ENCODE peak calls at places on chromosomes 16 and 17, in five cellular contexts. E, Q, D, W and L are unnamed samples.
A peak's percentile ranks its signal among the peaks of the same experiment; 100 is the strongest.

GRCh38 chr17:21129023-21129681 is 2.4 kb downstream of the DHRS7B start:
- DNase-seq in E (peak; percentile 54), Q (peak; percentile 67), W (peak; percentile 30), D (peak; percentile 22), L (no peak)

GRCh38 chr17:58005031-58005727 is 1.9 kb downstream of the SRSF1 start:
- DNase-seq in D (no peak), W (no peak), Q (peak; percentile 27), E (no peak), L (no peak)

GRCh38 chr17:62778990-62779681 is 29.0 kb downstream of the MARCHF10 start:
- DNase-seq in Q (peak; percentile 98), W (no peak), D (peak; percentile 59), E (peak; percentile 68), L (peak; percentile 65)

GRCh38 chr17:80927791-80928216 is 63.8 kb upstream of the CHMP6 start:
- DNase-seq in Q (peak; percentile 11), D (no peak), E (no peak), W (no peak), L (no peak)

GRCh38 chr16:54289242-54290051 is 2.9 kb upstream of the IRX3 start:
- DNase-seq in E (no peak), Q (no peak), W (no peak), D (no peak), L (no peak)

GRCh38 chr16:31453255-31454204 is 5.8 kb upstream of the ARMC5 start:
- DNase-seq in W (peak; percentile 76), Q (peak; percentile 36), D (peak; percentile 52), E (no peak), L (no peak)

GRCh38 chr16:14492614-14493013 is 137.4 kb downstream of the PARN start:
- DNase-seq in W (no peak), Q (no peak), D (no peak), E (no peak), L (no peak)

GRCh38 chr16:57866529-57866918 is 64.2 kb upstream of the KIFC3 start:
- DNase-seq in E (no peak), Q (no peak), D (no peak), W (no peak), L (no peak)

GRCh38 chr16:4373909-4374742 is 2.5 kb downstream of the VASN start:
- DNase-seq in D (peak; percentile 94), W (peak; percentile 94), E (peak; percentile 36), Q (peak; percentile 98), L (peak; percentile 82)

GRCh38 chr16:57091200-57091989 is 988 bp upstream of the CPNE2 start:
- DNase-seq in E (peak; percentile 67), D (peak; percentile 45), W (peak; percentile 54), Q (peak; percentile 53), L (peak; percentile 89)

GRCh38 chr17:1232786-1233185 is 37.5 kb upstream of the BHLHA9 start:
- DNase-seq in D (no peak), W (no peak), E (no peak), Q (peak; percentile 82), L (peak; percentile 44)

GRCh38 chr16:56860226-56861020 is 4.6 kb upstream of the SLC12A3 start:
- DNase-seq in W (no peak), Q (no peak), D (no peak), E (no peak), L (no peak)

GRCh38 chr17:67629963-67630320 is 87.8 kb upstream of the NOL11 start:
- DNase-seq in D (no peak), W (no peak), E (no peak), Q (peak; percentile 75), L (no peak)

GRCh38 chr17:58046230-58047094 is 36.8 kb upstream of the DYNLL2 start:
- DNase-seq in Q (no peak), D (no peak), W (no peak), E (no peak), L (no peak)

GRCh38 chr16:1069154-1069553 is 3.4 kb upstream of the SSTR5 start:
- DNase-seq in W (no peak), Q (no peak), D (no peak), E (no peak), L (no peak)

GRCh38 chr17:77692571-77693161 is 265.8 kb upstream of the TNRC6C start:
- DNase-seq in Q (peak; percentile 9), E (no peak), D (no peak), W (no peak), L (peak; percentile 88)

GRCh38 chr16:24883714-24884151 is 38.0 kb downstream of the SLC5A11 start:
- DNase-seq in Q (no peak), W (no peak), D (no peak), E (no peak), L (no peak)

GRCh38 chr16:75742424-75743047 is 16.2 kb upstream of the CPHXL start:
- DNase-seq in E (no peak), Q (no peak), W (no peak), D (no peak), L (no peak)

GRCh38 chr17:66283971-66284370 is 18.4 kb upstream of the PRKCA start:
- DNase-seq in Q (peak; percentile 34), E (no peak), W (no peak), D (no peak), L (no peak)

GRCh38 chr17:16046966-16047365 is 47.3 kb downstream of the TTC19 start:
- DNase-seq in E (no peak), D (no peak), W (no peak), Q (peak; percentile 13), L (no peak)

GRCh38 chr17:34817252-34817651 is 144.0 kb downstream of the CCT6B start:
- DNase-seq in E (no peak), D (no peak), Q (no peak), W (no peak), L (no peak)

GRCh38 chr17:77888242-77889134 is 70.0 kb upstream of the TNRC6C start:
- DNase-seq in E (no peak), W (no peak), Q (peak; percentile 4), D (no peak), L (no peak)

GRCh38 chr17:65554568-65555223 is 6.8 kb downstream of the AXIN2 start:
- DNase-seq in E (no peak), Q (peak; percentile 17), W (no peak), D (peak; percentile 52), L (no peak)

GRCh38 chr16:6804461-6804860 is 528.2 kb upstream of the RBFOX1 start:
- DNase-seq in W (no peak), E (no peak), D (no peak), Q (no peak), L (no peak)

GRCh38 chr16:85401370-85401916 is 211.7 kb upstream of the GSE1 start:
- DNase-seq in W (peak; percentile 15), D (peak; percentile 12), E (no peak), Q (no peak), L (no peak)

GRCh38 chr16:56512025-56512424 is 7.8 kb downstream of the BBS2 start:
- DNase-seq in E (no peak), D (no peak), W (no peak), Q (no peak), L (no peak)

GRCh38 chr16:85639529-85640253 is 26.6 kb downstream of the GSE1 start:
- DNase-seq in W (no peak), Q (no peak), E (no peak), D (no peak), L (no peak)

GRCh38 chr16:10180771-10181163 is 1.5 kb downstream of the GRIN2A start:
- DNase-seq in E (peak; percentile 28), D (peak; percentile 33), Q (no peak), W (no peak), L (no peak)

DNA sequence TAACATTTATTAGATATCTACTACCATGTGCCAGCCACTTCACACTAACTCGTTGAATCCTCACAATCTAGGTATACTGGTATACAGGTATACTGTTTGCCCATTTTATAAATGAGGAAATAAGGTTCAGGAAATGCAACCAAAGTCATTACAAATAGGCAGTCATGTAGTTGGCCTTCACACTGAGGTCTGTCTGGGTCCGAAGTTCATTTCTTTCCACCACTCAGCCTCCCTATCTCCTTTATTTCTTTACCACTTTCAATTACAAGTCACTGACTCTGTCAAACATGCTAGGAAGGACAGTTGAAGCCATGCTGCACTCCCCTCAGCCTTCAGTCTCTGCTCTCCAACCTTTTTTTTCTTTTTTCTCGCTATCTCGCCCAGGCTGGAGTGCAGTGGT is 20.7 kb upstream of the SIAH1 start:
- DNase-seq in D (no peak), E (no peak), W (no peak), Q (no peak), L (no peak)
- TF ChIP-seq POLR2A in D (no peak), E (no peak), W (no peak), Q (no peak), L (no peak)

GRCh38 chr16:84003001-84003400 is 35.0 kb downstream of the NECAB2 start:
- DNase-seq in D (no peak), E (no peak), W (no peak), Q (no peak), L (no peak)
- TF ChIP-seq POLR2A in D (no peak), E (no peak), W (no peak), Q (no peak), L (no peak)

GRCh38 chr16:87246269-87247065 is 70.7 kb downstream of the C16orf95 start:
- DNase-seq in Q (no peak), D (no peak), E (no peak), W (no peak), L (no peak)

GRCh38 chr16:87248704-87249103 is 68.5 kb downstream of the C16orf95 start:
- DNase-seq in Q (no peak), E (no peak), W (no peak), D (no peak), L (no peak)

GRCh38 chr16:87244646-87245197 is 72.5 kb downstream of the C16orf95 start:
- DNase-seq in D (no peak), W (no peak), Q (no peak), E (no peak), L (no peak)

GRCh38 chr16:87252269-87252970 is 64.8 kb downstream of the C16orf95 start:
- DNase-seq in D (no peak), E (no peak), Q (no peak), W (no peak), L (no peak)

DNA sequence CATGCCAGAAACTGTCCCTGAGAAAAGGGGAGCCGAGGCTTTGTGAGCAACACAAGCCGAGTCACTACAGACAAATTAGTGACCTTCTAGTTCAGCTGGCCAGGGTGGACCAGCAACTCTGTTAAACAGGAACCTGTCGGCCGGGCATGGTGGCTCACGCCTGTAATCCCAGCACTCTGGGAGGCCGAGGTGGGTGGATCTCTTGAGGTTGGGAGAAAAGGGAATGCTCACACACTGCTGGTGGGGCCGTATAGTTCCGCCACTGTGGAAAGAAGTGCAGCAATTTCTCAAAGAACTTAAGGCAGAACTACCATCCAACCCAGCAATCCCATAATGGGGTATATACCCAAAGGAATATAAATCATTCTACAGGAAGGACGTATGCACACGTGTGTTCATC is 67.8 kb downstream of the C16orf95 start:
- DNase-seq in Q (no peak), E (no peak), D (no peak), W (no peak), L (no peak)
- TF ChIP-seq POLR2A in Q (no peak), E (no peak), D (no peak), W (no peak), L (no peak)

GRCh38 chr17:74521701-74522201 is 9.5 kb downstream of the CD300LB start:
- DNase-seq in W (no peak), Q (no peak), D (no peak), E (no peak), L (no peak)
- TF ChIP-seq POLR2A in W (no peak), Q (no peak), D (no peak), E (no peak), L (no peak)